ENCODE peak calls at places on chromosomes 16 and 17, in eight cellular contexts. V, D, T, J, Y, S, F and G are unnamed samples.

GRCh38 chr17:229130-229944 is 47.9 kb upstream of the DOC2B start:
- DNase-seq in S (no peak), T (no peak), F (peak; percentile 66), V (no peak), D (no peak), Y (no peak), J (no peak), G (no peak)

GRCh38 chr17:46001390-46002310 is 2.6 kb downstream of the STH start:
- DNase-seq in D (no peak), J (no peak), S (no peak), V (no peak), Y (no peak), T (no peak), F (no peak), G (no peak)

GRCh38 chr17:49822829-49823228 is 25.0 kb downstream of the TAC4 start:
- DNase-seq in S (no peak), J (no peak), T (no peak), F (no peak), V (no peak), D (no peak), Y (no peak), G (no peak)

GRCh38 chr17:18191967-18192366 is 8.3 kb downstream of the ALKBH5 start:
- DNase-seq in F (no peak), T (no peak), S (no peak), Y (no peak), V (no peak), J (no peak), D (no peak), G (no peak)

GRCh38 chr16:14545346-14545884 is 84.6 kb downstream of the PARN start:
- DNase-seq in Y (no peak), D (no peak), F (no peak), S (no peak), V (no peak), J (no peak), T (no peak), G (no peak)

GRCh38 chr16:18969050-18969854 is 14.5 kb upstream of the TMC7 start:
- DNase-seq in J (peak; percentile 88), D (peak; percentile 58), S (peak; percentile 81), F (peak; percentile 70), Y (peak; percentile 25), T (peak; percentile 66), V (peak; percentile 70), G (no peak)

GRCh38 chr16:32116080-32116479 is 137.0 kb upstream of the TP53TG3D start:
- DNase-seq in Y (no peak), D (no peak), S (no peak), V (no peak), J (no peak), F (no peak), T (no peak), G (no peak)

GRCh38 chr17:12046786-12047185 is 26.1 kb downstream of the MAP2K4 start:
- DNase-seq in Y (no peak), V (no peak), F (no peak), J (no peak), D (no peak), S (no peak), T (no peak), G (no peak)

GRCh38 chr17:1769826-1770477 is 8.1 kb downstream of the SERPINF1 start:
- DNase-seq in Y (no peak), J (no peak), D (no peak), V (peak; percentile 24), T (no peak), F (no peak), S (peak; percentile 13), G (peak; percentile 95)

GRCh38 chr16:88505405-88506082 is 52.5 kb downstream of the ZFPM1 start:
- DNase-seq in Y (peak; percentile 16), F (no peak), S (peak; percentile 27), T (no peak), V (peak; percentile 52), J (no peak), D (no peak), G (no peak)

GRCh38 chr17:44444735-44445105 is 55.3 kb upstream of the ITGA2B start:
- DNase-seq in J (no peak), S (no peak), D (peak; percentile 30), F (peak; percentile 62), T (no peak), V (no peak), Y (no peak), G (peak; percentile 18)

GRCh38 chr17:30021708-30022317 is 80.4 kb downstream of the EFCAB5 start:
- DNase-seq in S (peak; percentile 70), F (peak; percentile 47), Y (peak; percentile 12), V (peak; percentile 8), T (no peak), J (no peak), D (peak; percentile 37), G (peak; percentile 25)

GRCh38 chr16:67719778-67720144 is 645 bp upstream of the GFOD2 start:
- DNase-seq in V (no peak), T (peak; percentile 38), D (peak; percentile 66), S (peak; percentile 20), Y (no peak), F (peak; percentile 63), J (peak; percentile 56), G (no peak)

GRCh38 chr17:17090642-17091103 is 48.4 kb downstream of the MPRIP start:
- DNase-seq in S (no peak), D (no peak), F (no peak), T (no peak), V (no peak), J (no peak), Y (no peak), G (no peak)